ENCODE peak calls at places on chromosome 5, in six cellular contexts. G is coronary artery, M is H9, Z is neural progenitor cell, L is fibroblast of mammary gland, K is nephron progenitor cell. C is an unnamed sample.

GRCh38 chr5:58133631-58134296 is 326.1 kb downstream of the PLK2 start:
- DNase-seq in M (no peak), Z (no peak), K (no peak), G (no peak), L (peak), C (peak)

GRCh38 chr5:167797933-167798332 is 493.5 kb upstream of the WWC1 start:
- DNase-seq in K (no peak), Z (no peak), G (no peak), L (peak), M (no peak), C (peak)

GRCh38 chr5:153147891-153148623 is 342.4 kb upstream of the GRIA1 start:
- DNase-seq in M (peak), G (no peak), Z (peak), L (peak), K (peak), C (peak)

GRCh38 chr5:124194282-124194681 is 552.2 kb downstream of the ZNF608 start:
- DNase-seq in Z (no peak), M (no peak), G (no peak), K (no peak), L (no peak), C (no peak)

GRCh38 chr5:93062548-93062947 is 518.5 kb downstream of the NR2F1-AS1 start:
- DNase-seq in K (no peak), G (no peak), L (peak), Z (no peak), M (no peak), C (peak)

GRCh38 chr5:179716286-179716685 is 16.3 kb upstream of the MAML1 start:
- DNase-seq in G (no peak), Z (no peak), L (no peak), M (no peak), K (no peak), C (no peak)

GRCh38 chr5:134082264-134082992 is 32.1 kb upstream of the TCF7 start:
- DNase-seq in M (no peak), L (no peak), G (no peak), K (no peak), Z (no peak), C (peak)

GRCh38 chr5:56814361-56814962 is 887 bp upstream of the MAP3K1 start:
- DNase-seq in L (no peak), Z (peak), M (peak), G (peak), K (peak), C (no peak)

GRCh38 chr5:337565-338130 is 16.1 kb downstream of the AHRR start:
- DNase-seq in L (no peak), G (no peak), K (no peak), M (peak), Z (peak), C (peak)

GRCh38 chr5:59275170-59275536 is 618.4 kb downstream of the PDE4D start:
- DNase-seq in G (no peak), M (no peak), Z (no peak), K (no peak), L (peak), C (no peak)

GRCh38 chr5:68435611-68436010 is 220.1 kb downstream of the PIK3R1 start:
- DNase-seq in L (no peak), M (no peak), K (no peak), Z (no peak), G (no peak), C (no peak)

GRCh38 chr5:31942546-31942945 is 231.6 kb downstream of the GOLPH3 start:
- DNase-seq in Z (no peak), M (no peak), L (no peak), G (no peak), K (no peak), C (no peak)

GRCh38 chr5:1368236-1368635 is 23.3 kb upstream of the CLPTM1L start:
- DNase-seq in G (no peak), Z (no peak), L (no peak), K (no peak), M (no peak), C (no peak)

GRCh38 chr5:172544371-172545120 is 90.2 kb upstream of the SH3PXD2B start:
- DNase-seq in Z (no peak), L (no peak), M (no peak), K (no peak), G (peak), C (no peak)

GRCh38 chr5:135340568-135340967 is 58.5 kb downstream of the MACROH2A1 start:
- DNase-seq in K (no peak), G (no peak), Z (no peak), L (no peak), M (no peak), C (no peak)

GRCh38 chr5:162683280-162683679 is 615.7 kb downstream of the GABRG2 start:
- DNase-seq in M (no peak), G (no peak), L (no peak), Z (no peak), K (no peak), C (no peak)

GRCh38 chr5:126680215-126680817 is 79.6 kb downstream of the PHAX start:
- DNase-seq in G (no peak), L (peak), K (peak), M (peak), Z (peak), C (no peak)

GRCh38 chr5:171470420-171470819 is 51.0 kb downstream of the FGF18 start:
- DNase-seq in Z (no peak), K (no peak), G (no peak), M (no peak), L (no peak), C (no peak)

GRCh38 chr5:77390795-77391194 is 101.3 kb downstream of the WDR41 start:
- DNase-seq in M (no peak), K (no peak), G (no peak), Z (no peak), L (peak), C (no peak)

GRCh38 chr5:157245477-157245876 is 20.4 kb upstream of the CYFIP2 start:
- DNase-seq in M (peak), Z (peak), G (no peak), K (no peak), L (peak), C (peak)

GRCh38 chr5:67193479-67193878 is 3.1 kb downstream of the CD180 start:
- DNase-seq in M (no peak), L (no peak), K (no peak), G (no peak), Z (no peak), C (no peak)

GRCh38 chr5:177271113-177271512 is 32.4 kb downstream of the RAB24 start:
- DNase-seq in L (no peak), G (no peak), M (no peak), Z (no peak), K (no peak), C (no peak)

GRCh38 chr5:56737002-56737621 is 78.2 kb upstream of the MAP3K1 start:
- DNase-seq in G (no peak), M (no peak), K (no peak), Z (no peak), L (peak), C (peak)

GRCh38 chr5:59768204-59769040 is 125.1 kb downstream of the PDE4D start:
- DNase-seq in K (peak), G (no peak), L (peak), Z (peak), M (peak), C (peak)

GRCh38 chr5:146762830-146763229 is 115.7 kb downstream of the PPP2R2B start:
- DNase-seq in K (no peak), L (no peak), G (no peak), M (no peak), Z (no peak), C (no peak)

GRCh38 chr5:139725073-139725830 is 70.4 kb upstream of the PSD2 start:
- DNase-seq in L (peak), G (peak), K (no peak), M (no peak), Z (no peak), C (no peak)

GRCh38 chr5:176664886-176665285 is 17.6 kb downstream of the TSPAN17 start:
- DNase-seq in K (peak), M (no peak), L (no peak), G (no peak), Z (peak), C (no peak)

GRCh38 chr5:41649659-41650058 is 139.3 kb upstream of the PLCXD3 start:
- DNase-seq in M (no peak), K (no peak), Z (no peak), G (no peak), L (peak), C (no peak)

GRCh38 chr5:107868994-107869393 is 198.3 kb upstream of the EFNA5 start:
- DNase-seq in L (no peak), Z (no peak), M (no peak), G (no peak), K (no peak), C (no peak)

GRCh38 chr5:94618029-94618492 is 343 bp downstream of the KIAA0825 start:
- DNase-seq in L (peak), Z (peak), K (peak), G (no peak), M (peak), C (peak)

GRCh38 chr5:88729476-88730182 is 153.4 kb downstream of the MEF2C start:
- DNase-seq in L (peak), M (peak), G (no peak), K (peak), Z (peak), C (peak)

GRCh38 chr5:169071-169727 is 22.1 kb upstream of the LRRC14B start:
- DNase-seq in G (peak), K (no peak), Z (no peak), M (no peak), L (peak), C (no peak)

GRCh38 chr5:41751867-41752266 is 118.4 kb downstream of the OXCT1 start:
- DNase-seq in L (no peak), M (no peak), G (no peak), K (no peak), Z (no peak), C (no peak)

GRCh38 chr5:52657231-52657645 is 130.5 kb upstream of the ITGA1 start:
- DNase-seq in L (peak), M (no peak), Z (peak), K (peak), G (no peak), C (peak)

GRCh38 chr5:78613151-78613533 is 35.4 kb downstream of the LHFPL2 start:
- DNase-seq in M (no peak), K (no peak), G (no peak), Z (no peak), L (no peak), C (no peak)

GRCh38 chr5:132000677-132001453 is 10.6 kb downstream of the ACSL6 start:
- DNase-seq in G (no peak), M (no peak), Z (no peak), K (no peak), L (no peak), C (no peak)

GRCh38 chr5:145158654-145159199 is 676.4 kb downstream of the PRELID2 start:
- DNase-seq in L (no peak), G (no peak), M (no peak), Z (peak), K (no peak), C (no peak)

GRCh38 chr5:5340206-5340729 is 82.2 kb upstream of the ICE1 start:
- DNase-seq in M (peak), G (peak), L (peak), K (peak), Z (peak), C (peak)

GRCh38 chr5:5290674-5291334 is 131.7 kb upstream of the ICE1 start:
- DNase-seq in M (no peak), Z (no peak), G (no peak), K (no peak), L (peak), C (no peak)

GRCh38 chr5:669111-669841 is 23.9 kb downstream of the TPPP start:
- DNase-seq in Z (peak), G (no peak), K (no peak), M (peak), L (no peak), C (no peak)

DNA sequence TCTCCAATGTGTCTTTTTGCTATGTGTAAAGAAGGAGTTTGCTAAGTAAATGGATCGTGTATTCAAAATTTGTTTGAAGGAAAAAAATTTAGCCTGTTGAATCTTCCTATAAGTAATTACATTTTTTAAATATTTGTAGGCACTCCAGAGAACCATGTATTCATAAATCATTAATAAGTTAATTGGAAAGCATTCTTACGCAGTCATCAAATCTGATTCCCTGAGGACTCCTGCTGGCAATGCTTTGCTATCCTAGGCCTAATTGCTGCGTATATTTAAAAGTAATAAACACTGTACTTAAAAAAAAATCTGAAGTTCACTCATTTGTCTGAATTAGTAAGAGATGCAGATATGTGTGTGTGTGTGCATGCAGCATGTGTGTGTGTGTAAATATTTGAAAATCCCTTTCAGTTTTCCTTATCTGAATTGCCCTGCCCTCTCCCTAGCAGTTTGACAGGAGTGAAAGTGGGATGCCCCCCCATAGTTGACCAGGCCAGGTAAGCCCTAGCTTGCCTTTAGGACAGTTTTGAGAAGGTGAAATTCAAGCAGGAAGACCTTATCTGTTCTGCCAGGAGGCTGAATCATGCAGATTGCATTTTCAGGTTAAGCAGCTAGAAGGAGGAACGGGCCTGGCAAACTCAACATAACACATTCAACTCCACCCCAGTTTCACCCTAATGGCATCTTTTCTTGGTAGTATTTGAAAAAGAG is 81.2 kb upstream of the DNAH5 start:
- DNase-seq in G (no peak), Z (no peak), K (no peak), L (no peak), M (no peak), C (peak)
- TF ChIP-seq CTCF in G (no peak), Z (no peak), K (no peak), L (no peak), M (no peak), C (no peak)

DNA sequence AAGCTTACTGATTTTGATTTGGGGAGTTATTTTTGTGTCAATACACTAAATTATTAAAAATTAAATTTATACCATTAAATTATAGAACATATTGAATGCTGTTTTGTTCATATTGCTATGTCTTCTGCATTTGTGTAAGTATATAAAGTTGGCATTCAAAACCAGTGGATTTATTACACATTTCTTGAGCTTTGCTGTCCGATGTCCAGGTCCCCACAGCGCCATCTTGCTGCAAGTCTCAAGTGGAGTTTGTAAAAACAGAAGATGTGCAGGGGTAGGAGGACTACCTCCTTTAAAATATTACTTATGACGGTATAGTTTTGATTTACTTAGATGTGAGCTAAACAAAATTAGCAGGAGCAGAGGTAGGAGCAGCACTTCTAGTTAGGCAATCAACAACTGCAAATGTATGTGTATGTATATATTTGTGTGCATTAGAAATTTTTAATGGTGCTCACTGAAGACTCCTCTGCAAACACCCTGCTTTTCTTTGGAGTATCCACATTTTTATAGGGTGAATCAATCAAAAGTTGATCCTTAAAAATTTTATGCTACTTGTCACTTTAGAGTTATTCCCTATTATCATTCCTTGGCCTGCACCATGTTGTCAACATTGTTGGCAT is 37.4 kb downstream of the CPEB4 start:
- DNase-seq in M (no peak), Z (peak), K (peak), G (no peak), L (peak), C (peak)
- TF ChIP-seq CTCF in M (peak), Z (peak), K (peak), G (no peak), L (peak), C (peak)

GRCh38 chr5:150175076-150175475 is 8.5 kb downstream of the CDX1 start:
- DNase-seq in M (no peak), L (no peak), G (no peak), Z (no peak), K (no peak), C (no peak)

GRCh38 chr5:150172563-150172962 is 6.0 kb downstream of the CDX1 start:
- DNase-seq in M (no peak), Z (no peak), G (no peak), L (no peak), K (no peak), C (no peak)

GRCh38 chr5:150174285-150174684 is 7.7 kb downstream of the CDX1 start:
- DNase-seq in K (no peak), L (no peak), G (no peak), M (no peak), Z (no peak), C (no peak)

GRCh38 chr5:150173154-150173553 is 6.6 kb downstream of the CDX1 start:
- DNase-seq in Z (no peak), L (no peak), G (no peak), M (no peak), K (no peak), C (peak)

GRCh38 chr5:150172147-150172546 is 5.6 kb downstream of the CDX1 start:
- DNase-seq in G (no peak), L (peak), M (no peak), K (no peak), Z (no peak), C (no peak)
- TF ChIP-seq CTCF in G (no peak), L (no peak), M (no peak), K (no peak), Z (no peak), C (no peak)

GRCh38 chr5:138636401-138636944 is 61.3 kb upstream of the HSPA9 start:
- DNase-seq in L (no peak), Z (no peak), K (no peak), M (no peak), G (no peak), C (peak)

GRCh38 chr5:138635708-138636107 is 60.5 kb upstream of the HSPA9 start:
- DNase-seq in K (no peak), L (no peak), G (no peak), M (no peak), Z (no peak), C (no peak)

GRCh38 chr5:138635268-138635667 is 60.1 kb upstream of the HSPA9 start:
- DNase-seq in K (no peak), Z (no peak), M (no peak), G (no peak), L (peak), C (no peak)

GRCh38 chr5:138631204-138631928 is 56.2 kb upstream of the HSPA9 start:
- DNase-seq in G (no peak), Z (no peak), L (no peak), K (no peak), M (no peak), C (no peak)

DNA sequence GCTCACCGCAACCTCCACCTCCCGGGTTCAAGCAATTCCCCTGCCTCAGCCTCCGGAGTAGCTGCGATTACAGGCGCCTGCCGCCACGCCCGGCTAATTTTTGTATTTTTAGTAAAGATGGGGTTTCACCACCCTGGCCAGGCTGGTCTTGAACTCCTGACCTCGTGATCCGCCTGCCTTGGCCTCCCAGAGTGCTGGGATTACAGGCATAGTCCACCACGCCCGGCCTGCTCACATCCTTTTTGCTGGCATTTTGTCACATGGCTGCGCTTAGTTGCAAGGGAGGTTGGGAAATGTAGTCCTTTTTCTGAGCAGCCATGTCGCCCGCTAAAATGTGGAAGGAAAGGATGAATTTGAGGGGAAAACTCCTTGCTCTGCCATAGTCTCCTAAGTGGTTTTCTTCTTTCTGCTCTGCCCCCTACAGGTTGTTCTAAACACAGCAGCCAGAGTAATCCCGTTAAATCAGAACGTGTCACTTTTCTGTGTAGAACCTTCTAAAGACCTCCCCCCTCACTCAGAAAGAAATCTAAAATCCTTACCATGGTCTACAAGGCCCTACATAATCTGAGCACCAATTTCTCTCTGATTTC is 57.8 kb upstream of the HSPA9 start:
- DNase-seq in Z (peak), L (peak), M (peak), G (no peak), K (peak), C (peak)
- TF ChIP-seq CTCF in Z (peak), L (peak), M (peak), G (peak), K (peak), C (peak)

C was measured in epithelial cell of esophagus.